ENCODE peak calls at places on chromosome 6, in ten cellular contexts. One of them, this sample, is unnamed. For H3K36me3, the result is how much of the 10 kb centered on the place peaks cover.

GRCh38 chr6:105359419-105360366 is 43.2 kb downstream of the PREP start:
- DNase-seq in pancreas: no peak
- DNase-seq in OCI-LY7: no peak
- DNase-seq in stomach: no peak
- DNase-seq in PC-9: peak
- DNase-seq in ovary: no peak
- DNase-seq in left lung: no peak
- DNase-seq in lower lobe of right lung: no peak
- DNase-seq in left ventricle myocardium inferior: no peak
- DNase-seq in H1: no peak
- DNase-seq in this sample: no peak

GRCh38 chr6:170212956-170213636 is 77.8 kb downstream of the DLL1 start:
- DNase-seq in pancreas: no peak
- DNase-seq in OCI-LY7: no peak
- DNase-seq in stomach: no peak
- DNase-seq in PC-9: no peak
- DNase-seq in ovary: no peak
- DNase-seq in left lung: no peak
- DNase-seq in lower lobe of right lung: no peak
- DNase-seq in left ventricle myocardium inferior: no peak
- DNase-seq in H1: no peak
- DNase-seq in this sample: no peak

GRCh38 chr6:112770341-112770740 is 423.2 kb downstream of the RFPL4B start:
- DNase-seq in pancreas: no peak
- DNase-seq in OCI-LY7: no peak
- DNase-seq in stomach: no peak
- DNase-seq in PC-9: no peak
- DNase-seq in ovary: no peak
- DNase-seq in left lung: no peak
- DNase-seq in lower lobe of right lung: no peak
- DNase-seq in left ventricle myocardium inferior: no peak
- DNase-seq in H1: no peak
- DNase-seq in this sample: no peak

GRCh38 chr6:163490826-163491577 is 76.5 kb downstream of the QKI start:
- DNase-seq in pancreas: peak
- DNase-seq in OCI-LY7: no peak
- DNase-seq in stomach: peak
- DNase-seq in PC-9: no peak
- DNase-seq in ovary: peak
- DNase-seq in left lung: no peak
- DNase-seq in lower lobe of right lung: peak
- DNase-seq in left ventricle myocardium inferior: peak
- DNase-seq in H1: no peak
- DNase-seq in this sample: peak

GRCh38 chr6:112562348-112563220 is 215.5 kb downstream of the RFPL4B start:
- DNase-seq in pancreas: no peak
- DNase-seq in OCI-LY7: no peak
- DNase-seq in stomach: no peak
- DNase-seq in PC-9: no peak
- DNase-seq in ovary: peak
- DNase-seq in left lung: no peak
- DNase-seq in lower lobe of right lung: no peak
- DNase-seq in left ventricle myocardium inferior: no peak
- DNase-seq in H1: no peak
- DNase-seq in this sample: no peak

GRCh38 chr6:104642871-104643270 is 216.8 kb downstream of the HACE1 start:
- DNase-seq in pancreas: no peak
- DNase-seq in OCI-LY7: no peak
- DNase-seq in stomach: no peak
- DNase-seq in PC-9: no peak
- DNase-seq in ovary: no peak
- DNase-seq in left lung: no peak
- DNase-seq in lower lobe of right lung: no peak
- DNase-seq in left ventricle myocardium inferior: no peak
- DNase-seq in H1: no peak
- DNase-seq in this sample: no peak

GRCh38 chr6:140921366-140922226 is 1211.1 kb upstream of the GJE1 start:
- DNase-seq in pancreas: no peak
- DNase-seq in OCI-LY7: peak
- DNase-seq in stomach: no peak
- DNase-seq in PC-9: peak
- DNase-seq in ovary: no peak
- DNase-seq in left lung: no peak
- DNase-seq in lower lobe of right lung: no peak
- DNase-seq in left ventricle myocardium inferior: no peak
- DNase-seq in H1: peak
- DNase-seq in this sample: no peak

GRCh38 chr6:51060262-51060762 is 241.6 kb downstream of the TFAP2B start:
- DNase-seq in pancreas: no peak
- DNase-seq in OCI-LY7: no peak
- DNase-seq in stomach: no peak
- DNase-seq in PC-9: no peak
- DNase-seq in ovary: no peak
- DNase-seq in left lung: no peak
- DNase-seq in lower lobe of right lung: no peak
- DNase-seq in left ventricle myocardium inferior: no peak
- DNase-seq in H1: no peak
- DNase-seq in this sample: no peak

GRCh38 chr6:18431581-18431980 is 44.4 kb downstream of the RNF144B start:
- DNase-seq in pancreas: no peak
- DNase-seq in OCI-LY7: no peak
- DNase-seq in stomach: no peak
- DNase-seq in PC-9: peak
- DNase-seq in ovary: no peak
- DNase-seq in left lung: no peak
- DNase-seq in lower lobe of right lung: no peak
- DNase-seq in left ventricle myocardium inferior: no peak
- DNase-seq in H1: no peak
- DNase-seq in this sample: no peak

GRCh38 chr6:18432180-18432579 is 45.0 kb downstream of the RNF144B start:
- DNase-seq in pancreas: no peak
- DNase-seq in OCI-LY7: no peak
- DNase-seq in stomach: no peak
- DNase-seq in PC-9: peak
- DNase-seq in ovary: no peak
- DNase-seq in left lung: no peak
- DNase-seq in lower lobe of right lung: no peak
- DNase-seq in left ventricle myocardium inferior: no peak
- DNase-seq in H1: no peak
- DNase-seq in this sample: no peak

GRCh38 chr6:18433059-18433458 is 45.9 kb downstream of the RNF144B start:
- DNase-seq in pancreas: no peak
- DNase-seq in OCI-LY7: no peak
- DNase-seq in stomach: no peak
- DNase-seq in PC-9: no peak
- DNase-seq in ovary: no peak
- DNase-seq in left lung: no peak
- DNase-seq in lower lobe of right lung: no peak
- DNase-seq in left ventricle myocardium inferior: no peak
- DNase-seq in H1: no peak
- DNase-seq in this sample: no peak

GRCh38 chr6:18429655-18430054 is 42.5 kb downstream of the RNF144B start:
- DNase-seq in pancreas: no peak
- DNase-seq in OCI-LY7: no peak
- DNase-seq in stomach: no peak
- DNase-seq in PC-9: no peak
- DNase-seq in ovary: no peak
- DNase-seq in left lung: no peak
- DNase-seq in lower lobe of right lung: no peak
- DNase-seq in left ventricle myocardium inferior: no peak
- DNase-seq in H1: no peak
- DNase-seq in this sample: no peak

DNA sequence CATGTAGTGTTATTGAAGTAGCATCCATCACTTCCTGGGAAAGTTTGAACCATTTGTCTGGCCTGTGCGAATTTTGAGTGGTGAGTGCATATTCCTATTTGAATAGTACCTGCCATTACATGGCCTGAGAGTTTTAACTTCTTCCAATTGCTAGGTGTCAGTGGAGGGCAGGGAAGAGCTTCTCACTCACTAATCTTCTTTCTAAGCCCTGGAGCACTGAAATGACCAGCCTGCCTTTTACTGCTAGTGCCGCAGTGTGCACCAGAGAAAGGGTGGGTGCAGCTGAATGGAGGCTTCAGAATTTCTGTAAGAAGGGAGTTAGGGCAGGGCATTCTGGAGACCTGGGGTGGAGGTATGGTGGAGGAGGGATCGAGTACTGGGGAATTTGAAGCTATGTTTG is 45.5 kb downstream of the RNF144B start:
- DNase-seq in pancreas: no peak
- DNase-seq in OCI-LY7: no peak
- DNase-seq in stomach: no peak
- DNase-seq in PC-9: no peak
- DNase-seq in ovary: no peak
- DNase-seq in left lung: no peak
- DNase-seq in lower lobe of right lung: no peak
- DNase-seq in left ventricle myocardium inferior: no peak
- DNase-seq in H1: no peak
- DNase-seq in this sample: no peak
- H3K36me3 ChIP-seq in pancreas: under half
- H3K36me3 ChIP-seq in OCI-LY7: half or more
- H3K36me3 ChIP-seq in stomach: under half
- H3K36me3 ChIP-seq in PC-9: under half
- H3K36me3 ChIP-seq in ovary: under half
- H3K36me3 ChIP-seq in left lung: under half
- H3K36me3 ChIP-seq in lower lobe of right lung: under half
- H3K36me3 ChIP-seq in left ventricle myocardium inferior: under half
- H3K36me3 ChIP-seq in H1: under half
- H3K36me3 ChIP-seq in this sample: under half

GRCh38 chr6:19712012-19712688 is 125.0 kb upstream of the ID4 start:
- DNase-seq in pancreas: no peak
- DNase-seq in OCI-LY7: no peak
- DNase-seq in stomach: no peak
- DNase-seq in PC-9: no peak
- DNase-seq in ovary: no peak
- DNase-seq in left lung: no peak
- DNase-seq in lower lobe of right lung: no peak
- DNase-seq in left ventricle myocardium inferior: no peak
- DNase-seq in H1: no peak
- DNase-seq in this sample: no peak
- H3K27ac ChIP-seq in pancreas: no peak
- H3K27ac ChIP-seq in OCI-LY7: no peak
- H3K27ac ChIP-seq in stomach: no peak
- H3K27ac ChIP-seq in PC-9: no peak
- H3K27ac ChIP-seq in ovary: no peak
- H3K27ac ChIP-seq in left lung: no peak
- H3K27ac ChIP-seq in lower lobe of right lung: no peak
- H3K27ac ChIP-seq in left ventricle myocardium inferior: no peak
- H3K27ac ChIP-seq in H1: no peak
- H3K27ac ChIP-seq in this sample: no peak

DNA sequence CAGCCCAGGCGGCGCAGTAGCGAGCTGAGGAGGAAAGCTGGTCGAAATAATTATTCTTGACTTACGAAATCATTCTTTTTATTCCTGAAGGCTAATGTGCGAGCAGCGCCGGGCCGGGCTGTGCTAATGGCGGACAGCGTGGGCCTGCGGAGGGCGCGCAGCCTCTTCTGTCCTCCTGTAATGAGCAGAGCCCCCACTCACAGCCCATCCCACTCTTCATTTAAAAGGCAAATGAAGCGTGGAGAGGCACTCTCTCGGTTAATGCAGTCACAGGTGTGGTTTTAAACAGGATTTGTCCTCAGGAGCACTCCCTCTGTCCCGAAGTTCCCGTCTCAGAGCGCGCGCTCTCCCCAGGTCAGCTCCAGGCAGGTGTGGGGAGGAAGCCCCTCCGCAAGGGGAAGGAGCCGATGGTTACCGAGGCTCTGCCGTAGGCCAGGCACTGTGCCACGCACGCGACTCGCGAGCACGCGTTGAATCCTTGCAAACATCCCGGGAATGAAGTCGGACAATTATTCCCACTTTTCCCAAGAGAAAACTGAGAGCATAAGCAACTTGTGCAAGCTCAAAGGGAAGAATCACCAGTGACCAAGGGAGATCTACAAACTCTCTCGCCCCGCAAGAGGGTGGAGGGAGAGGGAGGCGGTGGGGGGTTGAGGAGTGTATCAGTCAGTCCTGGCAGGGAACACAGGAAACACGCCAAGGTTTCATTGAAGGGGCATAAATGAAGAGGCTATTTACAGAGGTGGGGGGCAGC is 35.5 kb upstream of the ZFAND3 start:
- DNase-seq in pancreas: peak
- DNase-seq in OCI-LY7: no peak
- DNase-seq in stomach: peak
- DNase-seq in PC-9: no peak
- DNase-seq in ovary: peak
- DNase-seq in left lung: peak
- DNase-seq in lower lobe of right lung: peak
- DNase-seq in left ventricle myocardium inferior: peak
- DNase-seq in H1: no peak
- DNase-seq in this sample: peak
- TF ChIP-seq CTCF in pancreas: no peak
- TF ChIP-seq CTCF in OCI-LY7: no peak
- TF ChIP-seq CTCF in stomach: no peak
- TF ChIP-seq CTCF in PC-9: no peak
- TF ChIP-seq CTCF in ovary: no peak
- TF ChIP-seq CTCF in left lung: no peak
- TF ChIP-seq CTCF in lower lobe of right lung: no peak
- TF ChIP-seq CTCF in left ventricle myocardium inferior: peak
- TF ChIP-seq CTCF in H1: no peak
- TF ChIP-seq CTCF in this sample: no peak

GRCh38 chr6:7896465-7896987 is 14.1 kb downstream of the TXNDC5 start:
- DNase-seq in pancreas: no peak
- DNase-seq in OCI-LY7: no peak
- DNase-seq in stomach: no peak
- DNase-seq in PC-9: no peak
- DNase-seq in ovary: no peak
- DNase-seq in left lung: no peak
- DNase-seq in lower lobe of right lung: no peak
- DNase-seq in left ventricle myocardium inferior: no peak
- DNase-seq in H1: no peak
- DNase-seq in this sample: no peak

GRCh38 chr6:7895125-7895423 is 15.5 kb downstream of the TXNDC5 start:
- DNase-seq in pancreas: no peak
- DNase-seq in OCI-LY7: no peak
- DNase-seq in stomach: no peak
- DNase-seq in PC-9: no peak
- DNase-seq in ovary: no peak
- DNase-seq in left lung: no peak
- DNase-seq in lower lobe of right lung: no peak
- DNase-seq in left ventricle myocardium inferior: no peak
- DNase-seq in H1: no peak
- DNase-seq in this sample: no peak

GRCh38 chr6:7893342-7893741 is 17.2 kb downstream of the TXNDC5 start:
- DNase-seq in pancreas: no peak
- DNase-seq in OCI-LY7: no peak
- DNase-seq in stomach: no peak
- DNase-seq in PC-9: no peak
- DNase-seq in ovary: no peak
- DNase-seq in left lung: no peak
- DNase-seq in lower lobe of right lung: no peak
- DNase-seq in left ventricle myocardium inferior: no peak
- DNase-seq in H1: no peak
- DNase-seq in this sample: no peak

GRCh38 chr6:7897461-7898192 is 13.0 kb downstream of the TXNDC5 start:
- DNase-seq in pancreas: no peak
- DNase-seq in OCI-LY7: peak
- DNase-seq in stomach: no peak
- DNase-seq in PC-9: no peak
- DNase-seq in ovary: no peak
- DNase-seq in left lung: no peak
- DNase-seq in lower lobe of right lung: no peak
- DNase-seq in left ventricle myocardium inferior: no peak
- DNase-seq in H1: no peak
- DNase-seq in this sample: no peak

GRCh38 chr6:7894272-7895124 is 16.1 kb downstream of the TXNDC5 start:
- DNase-seq in pancreas: no peak
- DNase-seq in OCI-LY7: no peak
- DNase-seq in stomach: no peak
- DNase-seq in PC-9: no peak
- DNase-seq in ovary: no peak
- DNase-seq in left lung: no peak
- DNase-seq in lower lobe of right lung: no peak
- DNase-seq in left ventricle myocardium inferior: no peak
- DNase-seq in H1: no peak
- DNase-seq in this sample: no peak
- H3K36me3 ChIP-seq in pancreas: half or more
- H3K36me3 ChIP-seq in OCI-LY7: half or more
- H3K36me3 ChIP-seq in stomach: half or more
- H3K36me3 ChIP-seq in PC-9: under half
- H3K36me3 ChIP-seq in ovary: under half
- H3K36me3 ChIP-seq in left lung: under half
- H3K36me3 ChIP-seq in lower lobe of right lung: half or more
- H3K36me3 ChIP-seq in left ventricle myocardium inferior: half or more
- H3K36me3 ChIP-seq in H1: half or more
- H3K36me3 ChIP-seq in this sample: half or more